ENCODE peak calls at places on chromosomes 5 and 9, in four cellular contexts. One of them, this sample, is unnamed.

GRCh38 chr9:130957451-130958203 is 18.6 kb upstream of the FIBCD1 start:
- DNase-seq in activated T-cell treated with anti-CD3 and anti-CD28 coated beads for 1 hour: no peak
- DNase-seq in left kidney: no peak
- DNase-seq in naive B cell: no peak
- DNase-seq in this sample: no peak

GRCh38 chr5:176360894-176361436 is 599 bp downstream of the KIAA1191 start:
- DNase-seq in activated T-cell treated with anti-CD3 and anti-CD28 coated beads for 1 hour: no peak
- DNase-seq in left kidney: no peak
- DNase-seq in naive B cell: no peak
- DNase-seq in this sample: no peak

GRCh38 chr9:4508907-4509589 is 18.8 kb downstream of the SLC1A1 start:
- DNase-seq in activated T-cell treated with anti-CD3 and anti-CD28 coated beads for 1 hour: no peak
- DNase-seq in left kidney: no peak
- DNase-seq in naive B cell: no peak
- DNase-seq in this sample: no peak

GRCh38 chr5:91378683-91379601 is 4.2 kb downstream of the ARRDC3 start:
- DNase-seq in activated T-cell treated with anti-CD3 and anti-CD28 coated beads for 1 hour: no peak
- DNase-seq in left kidney: peak; percentile 36
- DNase-seq in naive B cell: no peak
- DNase-seq in this sample: peak; percentile 27

GRCh38 chr9:127598839-127599549 is 13.1 kb upstream of the STXBP1 start:
- DNase-seq in activated T-cell treated with anti-CD3 and anti-CD28 coated beads for 1 hour: no peak
- DNase-seq in left kidney: peak; percentile 61
- DNase-seq in naive B cell: no peak
- DNase-seq in this sample: no peak

GRCh38 chr5:104800440-104801048 is 1238.0 kb upstream of the NUDT12 start:
- DNase-seq in activated T-cell treated with anti-CD3 and anti-CD28 coated beads for 1 hour: no peak
- DNase-seq in left kidney: no peak
- DNase-seq in naive B cell: no peak
- DNase-seq in this sample: peak; percentile 64

GRCh38 chr5:57032151-57032551 is 80.2 kb upstream of the MIER3 start:
- DNase-seq in activated T-cell treated with anti-CD3 and anti-CD28 coated beads for 1 hour: no peak
- DNase-seq in left kidney: no peak
- DNase-seq in naive B cell: no peak
- DNase-seq in this sample: no peak

GRCh38 chr9:130366888-130367550 is 77.7 kb upstream of the ASS1 start:
- DNase-seq in activated T-cell treated with anti-CD3 and anti-CD28 coated beads for 1 hour: no peak
- DNase-seq in left kidney: no peak
- DNase-seq in naive B cell: no peak
- DNase-seq in this sample: no peak

GRCh38 chr5:98796197-98796972 is 22.9 kb downstream of the RGMB start:
- DNase-seq in activated T-cell treated with anti-CD3 and anti-CD28 coated beads for 1 hour: peak; percentile 32
- DNase-seq in left kidney: peak; percentile 85
- DNase-seq in naive B cell: peak; percentile 54
- DNase-seq in this sample: peak; percentile 78

GRCh38 chr5:160317447-160317846 is 5.1 kb upstream of the CCNJL start:
- DNase-seq in activated T-cell treated with anti-CD3 and anti-CD28 coated beads for 1 hour: no peak
- DNase-seq in left kidney: peak; percentile 89
- DNase-seq in naive B cell: no peak
- DNase-seq in this sample: no peak

GRCh38 chr9:138104251-138105122 is 226.9 kb downstream of the CACNA1B start:
- DNase-seq in activated T-cell treated with anti-CD3 and anti-CD28 coated beads for 1 hour: no peak
- DNase-seq in left kidney: no peak
- DNase-seq in naive B cell: no peak
- DNase-seq in this sample: no peak

GRCh38 chr5:69350664-69351063 is 18.1 kb upstream of the CCDC125 start:
- DNase-seq in activated T-cell treated with anti-CD3 and anti-CD28 coated beads for 1 hour: no peak
- DNase-seq in left kidney: no peak
- DNase-seq in naive B cell: no peak
- DNase-seq in this sample: no peak

GRCh38 chr5:109805472-109805871 is 115.7 kb downstream of the MAN2A1 start:
- DNase-seq in activated T-cell treated with anti-CD3 and anti-CD28 coated beads for 1 hour: no peak
- DNase-seq in left kidney: peak; percentile 25
- DNase-seq in naive B cell: no peak
- DNase-seq in this sample: no peak

GRCh38 chr5:158898185-158899177 is 201.2 kb downstream of the EBF1 start:
- DNase-seq in activated T-cell treated with anti-CD3 and anti-CD28 coated beads for 1 hour: no peak
- DNase-seq in left kidney: no peak
- DNase-seq in naive B cell: peak; percentile 60
- DNase-seq in this sample: peak; percentile 67

GRCh38 chr5:152542741-152543140 is 137.7 kb upstream of the NMUR2 start:
- DNase-seq in activated T-cell treated with anti-CD3 and anti-CD28 coated beads for 1 hour: no peak
- DNase-seq in left kidney: peak; percentile 88
- DNase-seq in naive B cell: no peak
- DNase-seq in this sample: no peak

GRCh38 chr5:75720882-75721281 is 3.6 kb upstream of the POC5 start:
- DNase-seq in activated T-cell treated with anti-CD3 and anti-CD28 coated beads for 1 hour: no peak
- DNase-seq in left kidney: no peak
- DNase-seq in naive B cell: no peak
- DNase-seq in this sample: no peak

GRCh38 chr9:79572032-79572890 is 496 bp downstream of the TLE4 start:
- DNase-seq in activated T-cell treated with anti-CD3 and anti-CD28 coated beads for 1 hour: no peak
- DNase-seq in left kidney: peak; percentile 90
- DNase-seq in naive B cell: peak; percentile 73
- DNase-seq in this sample: no peak

GRCh38 chr5:135535820-135536801 is at the start of gene NEUROG1:
- DNase-seq in activated T-cell treated with anti-CD3 and anti-CD28 coated beads for 1 hour: no peak
- DNase-seq in left kidney: peak; percentile 75
- DNase-seq in naive B cell: no peak
- DNase-seq in this sample: no peak

GRCh38 chr9:132794730-132795380 is 83.2 kb downstream of the AK8 start:
- DNase-seq in activated T-cell treated with anti-CD3 and anti-CD28 coated beads for 1 hour: no peak
- DNase-seq in left kidney: peak; percentile 61
- DNase-seq in naive B cell: no peak
- DNase-seq in this sample: no peak

GRCh38 chr9:15622596-15622995 is 69.8 kb downstream of the CCDC171 start:
- DNase-seq in activated T-cell treated with anti-CD3 and anti-CD28 coated beads for 1 hour: no peak
- DNase-seq in left kidney: peak; percentile 54
- DNase-seq in naive B cell: no peak
- DNase-seq in this sample: peak; percentile 23

GRCh38 chr9:37433754-37434435 is 11.4 kb downstream of the GRHPR start:
- DNase-seq in activated T-cell treated with anti-CD3 and anti-CD28 coated beads for 1 hour: no peak
- DNase-seq in left kidney: peak; percentile 40
- DNase-seq in naive B cell: no peak
- DNase-seq in this sample: no peak

GRCh38 chr5:69368458-69369368 is 607 bp downstream of the AK6 start:
- DNase-seq in activated T-cell treated with anti-CD3 and anti-CD28 coated beads for 1 hour: no peak
- DNase-seq in left kidney: peak; percentile 71
- DNase-seq in naive B cell: no peak
- DNase-seq in this sample: peak; percentile 70

GRCh38 chr5:149175346-149176113 is 34.2 kb downstream of the ABLIM3 start:
- DNase-seq in activated T-cell treated with anti-CD3 and anti-CD28 coated beads for 1 hour: no peak
- DNase-seq in left kidney: no peak
- DNase-seq in naive B cell: no peak
- DNase-seq in this sample: no peak

This sample was measured in NAMALWA.